ENCODE peak calls at places on chromosomes 5 and 9, in four cellular contexts. F is H9, A is AG08395, V is adrenal gland. P is an unnamed sample.

GRCh38 chr9:36721846-36722588 is 149.3 kb downstream of the MELK start:
- DNase-seq in F (no peak), A (no peak), V (peak; percentile 24), P (no peak)

GRCh38 chr5:11023970-11024369 is 262.9 kb upstream of the DAP start:
- DNase-seq in F (no peak), A (no peak), V (no peak), P (no peak)

GRCh38 chr9:89923961-89924504 is 319.2 kb downstream of the GADD45G start:
- DNase-seq in F (no peak), A (no peak), V (peak; percentile 90), P (peak; percentile 20)

GRCh38 chr5:142143878-142144277 is 35.3 kb downstream of the NDFIP1 start:
- DNase-seq in F (no peak), A (peak; percentile 62), V (no peak), P (no peak)

GRCh38 chr5:130052752-130053151 is 148.5 kb downstream of the CHSY3 start:
- DNase-seq in F (no peak), A (no peak), V (no peak), P (no peak)

GRCh38 chr5:43042626-43043399 is 2.7 kb upstream of the ANXA2R start:
- DNase-seq in F (peak; percentile 54), A (peak; percentile 17), V (peak; percentile 82), P (peak; percentile 69)

GRCh38 chr5:171495122-171495700 is 75.8 kb downstream of the FGF18 start:
- DNase-seq in F (no peak), A (no peak), V (no peak), P (no peak)

GRCh38 chr5:147055850-147056523 is 177.4 kb upstream of the PPP2R2B start:
- DNase-seq in F (peak; percentile 38), A (no peak), V (no peak), P (no peak)

GRCh38 chr9:92952861-92953620 is 5.7 kb downstream of the FGD3 start:
- DNase-seq in F (no peak), A (no peak), V (no peak), P (no peak)

GRCh38 chr5:127518319-127518621 is 830 bp downstream of the PRRC1 start:
- DNase-seq in F (no peak), A (no peak), V (no peak), P (peak; percentile 55)

GRCh38 chr5:101424530-101425175 is 521.6 kb upstream of the ST8SIA4 start:
- DNase-seq in F (no peak), A (no peak), V (no peak), P (no peak)

GRCh38 chr5:112419050-112419595 is at the start of gene EPB41L4A:
- DNase-seq in F (no peak), A (no peak), V (peak; percentile 34), P (no peak)

GRCh38 chr5:6611561-6612256 is 21.1 kb downstream of the NSUN2 start:
- DNase-seq in F (no peak), A (no peak), V (no peak), P (no peak)

P was measured in CD4-positive, CD25-positive, alpha-beta regulatory T cell.